ENCODE peak calls at places on chromosomes 16 and 17, in eight cellular contexts. A is AG08396; Q is lower lobe of right lung; Y is glutamatergic neuron; U is stimulated activated CD4-positive, alpha-beta T cell treated with anti-CD3 and anti-CD28 coated beads, Interleukin-4, amount 100 ng/mL, for 48 hours; N is AG04449; E is midbrain; O is CD8-positive, alpha-beta T cell. W is an unnamed sample.

GRCh38 chr17:64128787-64129514 is 993 bp downstream of the ERN1 start:
- DNase-seq in A (peak), Q (peak), Y (no peak), U (no peak), N (no peak), E (no peak), O (no peak), W (no peak)

GRCh38 chr17:6471531-6472465 is 27.5 kb downstream of the PIMREG start:
- DNase-seq in A (peak), Q (no peak), Y (no peak), U (no peak), N (no peak), E (no peak), O (no peak), W (no peak)

GRCh38 chr17:74744714-74745547 is 3.5 kb upstream of the NHERF1 start:
- DNase-seq in A (peak), Q (peak), Y (peak), U (peak), N (no peak), E (peak), O (peak), W (peak)

GRCh38 chr17:80992948-80993624 is 1.4 kb downstream of the CHMP6 start:
- DNase-seq in A (no peak), Q (peak), Y (no peak), U (no peak), N (no peak), E (no peak), O (no peak), W (no peak)

GRCh38 chr17:8122923-8123694 is 797 bp downstream of the HES7 start:
- DNase-seq in A (no peak), Q (no peak), Y (peak), U (peak), N (no peak), E (no peak), O (no peak), W (no peak)

GRCh38 chr17:72079700-72080099 is 41.1 kb upstream of the SOX9 start:
- DNase-seq in A (no peak), Q (no peak), Y (no peak), U (no peak), N (no peak), E (no peak), O (no peak), W (no peak)

GRCh38 chr16:4882633-4883285 is 35.5 kb downstream of the UBN1 start:
- DNase-seq in A (peak), Q (no peak), Y (no peak), U (no peak), N (no peak), E (no peak), O (no peak), W (no peak)

GRCh38 chr16:89361756-89362155 is 128.6 kb downstream of the ANKRD11 start:
- DNase-seq in A (no peak), Q (no peak), Y (no peak), U (no peak), N (no peak), E (no peak), O (no peak), W (no peak)

GRCh38 chr17:76475302-76475701 is 7.9 kb downstream of the AANAT start:
- DNase-seq in A (no peak), Q (no peak), Y (no peak), U (no peak), N (no peak), E (no peak), O (no peak), W (no peak)

GRCh38 chr17:79777166-79777843 is 643 bp upstream of the CBX2 start:
- DNase-seq in A (no peak), Q (peak), Y (peak), U (no peak), N (no peak), E (peak), O (no peak), W (no peak)

GRCh38 chr16:57299009-57299718 is 14.7 kb upstream of the PLLP start:
- DNase-seq in A (peak), Q (peak), Y (peak), U (peak), N (no peak), E (peak), O (no peak), W (no peak)

GRCh38 chr17:2343421-2343820 is 6.1 kb downstream of the SGSM2 start:
- DNase-seq in A (no peak), Q (no peak), Y (no peak), U (peak), N (no peak), E (no peak), O (no peak), W (peak)

GRCh38 chr16:89842471-89843408 is 14.5 kb downstream of the SPIRE2 start:
- DNase-seq in A (peak), Q (no peak), Y (no peak), U (no peak), N (peak), E (no peak), O (no peak), W (no peak)

GRCh38 chr17:60148300-60148838 is 1.4 kb upstream of the CA4 start:
- DNase-seq in A (no peak), Q (no peak), Y (no peak), U (no peak), N (no peak), E (no peak), O (no peak), W (no peak)

GRCh38 chr16:56367764-56368163 is 57.6 kb downstream of the AMFR start:
- DNase-seq in A (no peak), Q (no peak), Y (no peak), U (no peak), N (no peak), E (no peak), O (no peak), W (no peak)

GRCh38 chr17:29566473-29567361 is at the start of gene ABHD15:
- DNase-seq in A (peak), Q (peak), Y (peak), U (peak), N (no peak), E (peak), O (no peak), W (no peak)

GRCh38 chr17:67208232-67208631 is 36.8 kb downstream of the HELZ start:
- DNase-seq in A (no peak), Q (no peak), Y (no peak), U (no peak), N (no peak), E (no peak), O (no peak), W (no peak)

GRCh38 chr17:45172541-45173286 is 11.0 kb downstream of the HEXIM2 start:
- DNase-seq in A (peak), Q (peak), Y (peak), U (peak), N (no peak), E (peak), O (no peak), W (peak)

GRCh38 chr17:73304971-73305786 is 6.6 kb downstream of the CDC42EP4 start:
- DNase-seq in A (peak), Q (peak), Y (no peak), U (no peak), N (no peak), E (no peak), O (no peak), W (no peak)

GRCh38 chr17:57050303-57050702 is 34.7 kb upstream of the AKAP1 start:
- DNase-seq in A (no peak), Q (no peak), Y (no peak), U (no peak), N (no peak), E (no peak), O (no peak), W (no peak)

GRCh38 chr16:47358816-47359215 is 102.0 kb downstream of the ITFG1 start:
- DNase-seq in A (peak), Q (no peak), Y (no peak), U (no peak), N (no peak), E (no peak), O (no peak), W (no peak)

GRCh38 chr16:2827481-2827790 is 2.7 kb upstream of the ZG16B start:
- DNase-seq in A (no peak), Q (peak), Y (no peak), U (no peak), N (no peak), E (no peak), O (no peak), W (no peak)

GRCh38 chr17:4808378-4808767 is 1.4 kb downstream of the PLD2 start:
- DNase-seq in A (no peak), Q (no peak), Y (no peak), U (no peak), N (no peak), E (peak), O (no peak), W (no peak)

GRCh38 chr16:11087691-11088431 is 143.5 kb downstream of the CLEC16A start:
- DNase-seq in A (no peak), Q (no peak), Y (no peak), U (peak), N (no peak), E (no peak), O (no peak), W (no peak)

GRCh38 chr16:89410322-89410721 is 80.0 kb downstream of the ANKRD11 start:
- DNase-seq in A (no peak), Q (no peak), Y (no peak), U (no peak), N (no peak), E (no peak), O (no peak), W (no peak)

GRCh38 chr16:85206472-85207356 is 94.4 kb upstream of the CIBAR2 start:
- DNase-seq in A (peak), Q (peak), Y (peak), U (no peak), N (no peak), E (peak), O (no peak), W (no peak)

GRCh38 chr16:81778861-81779539 is at the start of gene PLCG2:
- DNase-seq in A (peak), Q (peak), Y (peak), U (peak), N (no peak), E (no peak), O (peak), W (peak)

GRCh38 chr17:79844869-79845600 is 5.8 kb upstream of the CBX4 start:
- DNase-seq in A (peak), Q (peak), Y (peak), U (peak), N (no peak), E (peak), O (no peak), W (no peak)

W was measured in stimulated activated CD8-positive, alpha-beta memory T cell treated with anti-CD3 and anti-CD28 coated beads, Interleukin-4, amount 100 ng/mL, for 24 hours.